ENCODE peak calls at places on chromosomes 5 and 9, in nine cellular contexts. V is C1 segment of cervical spinal cord, O is NCI-H2081, P is lower leg skin, M is ELR, Y is adipocyte, L is Calu3, S is HTR-8/SVneo, D is M059J. B is an unnamed sample.

GRCh38 chr5:96957125-96958041 is 21.5 kb downstream of the LNPEP start:
- DNase-seq in Y (no peak), M (no peak), S (no peak), P (no peak), O (no peak), L (no peak), V (no peak), D (no peak), B (no peak)

GRCh38 chr9:18061332-18061731 is 412.6 kb upstream of the ADAMTSL1 start:
- DNase-seq in O (no peak), Y (no peak), L (no peak), V (no peak), M (no peak), D (no peak), P (no peak), S (no peak), B (no peak)

GRCh38 chr5:25414746-25415145 is 770.0 kb upstream of the CDH10 start:
- DNase-seq in Y (no peak), D (peak), V (no peak), S (peak), M (no peak), L (no peak), P (no peak), O (no peak), B (no peak)

GRCh38 chr5:126449751-126450271 is 26.6 kb downstream of the GRAMD2B start:
- DNase-seq in L (no peak), V (no peak), Y (peak), O (no peak), S (no peak), P (no peak), D (peak), M (peak), B (no peak)

GRCh38 chr9:124285903-124286291 is 28.1 kb downstream of the NEK6 start:
- DNase-seq in L (peak), S (peak), O (no peak), Y (peak), D (peak), V (peak), M (peak), P (peak), B (peak)

GRCh38 chr5:81971086-81971693 is 633 bp upstream of the ATG10 start:
- DNase-seq in M (peak), L (no peak), P (no peak), O (peak), Y (peak), V (peak), D (peak), S (peak), B (no peak)

GRCh38 chr9:22817181-22817580 is 370.6 kb downstream of the DMRTA1 start:
- DNase-seq in P (no peak), Y (peak), O (no peak), D (peak), V (no peak), M (peak), L (no peak), S (no peak), B (no peak)

GRCh38 chr9:37992924-37993349 is 76.1 kb downstream of the SHB start:
- DNase-seq in D (no peak), M (no peak), O (no peak), S (no peak), V (no peak), L (no peak), P (no peak), Y (no peak), B (no peak)

B was measured in right lobe of liver.